ENCODE peak calls at places on chromosomes 12 and 14, in seven cellular contexts. A is WERI-Rb-1; K is heart left ventricle; T is AG04450; V is neural progenitor cell; I is HepG2; U is CD4-positive, alpha-beta T cell. Q is an unnamed sample. For H3K9me3, the result is how much of the 10 kb centered on the place peaks cover.

GRCh38 chr12:2998789-2999264 is 39.6 kb downstream of the TEAD4 start:
- DNase-seq in A (peak), K (peak), T (peak), V (peak), I (no peak), U (no peak), Q (peak)

GRCh38 chr12:53726946-53727309 is 324 bp downstream of the CALCOCO1 start:
- DNase-seq in A (no peak), K (no peak), T (no peak), V (peak), I (no peak), U (no peak), Q (peak)

GRCh38 chr12:13390381-13390856 is 193.9 kb downstream of the EMP1 start:
- DNase-seq in A (no peak), K (peak), T (no peak), V (no peak), I (no peak), U (no peak), Q (peak)

GRCh38 chr12:109461846-109462766 is 15.0 kb downstream of the KCTD10 start:
- DNase-seq in A (no peak), K (peak), T (peak), V (peak), I (peak), U (no peak), Q (peak)

GRCh38 chr12:18581232-18581962 is 156.4 kb downstream of the PLCZ1 start:
- DNase-seq in A (no peak), K (no peak), T (no peak), V (no peak), I (no peak), U (no peak), Q (no peak)

GRCh38 chr14:50688875-50689274 is 20.8 kb upstream of the SAV1 start:
- DNase-seq in A (no peak), K (no peak), T (no peak), V (no peak), I (peak), U (no peak), Q (no peak)

GRCh38 chr14:61860294-61860918 is 98.2 kb downstream of the SNAPC1 start:
- DNase-seq in A (peak), K (peak), T (no peak), V (peak), I (peak), U (peak), Q (no peak)

GRCh38 chr14:24381363-24382102 is 13.5 kb downstream of the NFATC4 start:
- DNase-seq in A (peak), K (no peak), T (no peak), V (no peak), I (no peak), U (no peak), Q (no peak)

GRCh38 chr14:36522347-36522971 is 2.4 kb upstream of the NKX2-1 start:
- DNase-seq in A (no peak), K (no peak), T (no peak), V (peak), I (no peak), U (no peak), Q (no peak)

GRCh38 chr12:1830981-1831930 is 10.9 kb downstream of the LRTM2 start:
- DNase-seq in A (no peak), K (peak), T (peak), V (peak), I (peak), U (no peak), Q (peak)

GRCh38 chr12:12088761-12089160 is 18.0 kb downstream of the BCL2L14 start:
- DNase-seq in A (no peak), K (no peak), T (no peak), V (no peak), I (no peak), U (no peak), Q (no peak)

GRCh38 chr12:131530427-131530826 is 180.5 kb upstream of the SFSWAP start:
- DNase-seq in A (no peak), K (no peak), T (no peak), V (no peak), I (no peak), U (no peak), Q (no peak)

GRCh38 chr12:7646178-7646475 is 19.6 kb downstream of the APOBEC1 start:
- DNase-seq in A (no peak), K (no peak), T (no peak), V (no peak), I (no peak), U (no peak), Q (no peak)

GRCh38 chr12:111482464-111482863 is 76.7 kb downstream of the SH2B3 start:
- DNase-seq in A (no peak), K (no peak), T (no peak), V (no peak), I (no peak), U (no peak), Q (no peak)

GRCh38 chr14:104973215-104974145 is 4.7 kb downstream of the AHNAK2 start:
- DNase-seq in A (peak), K (peak), T (peak), V (peak), I (no peak), U (no peak), Q (peak)

GRCh38 chr12:120820885-120821510 is 83.2 kb downstream of the SPPL3 start:
- DNase-seq in A (no peak), K (no peak), T (no peak), V (no peak), I (no peak), U (peak), Q (no peak)

GRCh38 chr12:47882796-47883546 is 21.8 kb downstream of the VDR start:
- DNase-seq in A (no peak), K (no peak), T (no peak), V (no peak), I (no peak), U (peak), Q (no peak)

GRCh38 chr12:23631991-23632390 is 317.5 kb downstream of the SOX5 start:
- DNase-seq in A (no peak), K (no peak), T (no peak), V (peak), I (no peak), U (no peak), Q (no peak)

GRCh38 chr12:128534906-128535305 is 267.9 kb downstream of the TMEM132C start:
- DNase-seq in A (no peak), K (no peak), T (no peak), V (no peak), I (no peak), U (no peak), Q (no peak)

GRCh38 chr12:109927622-109928021 is 27.5 kb downstream of the TCHP start:
- DNase-seq in A (peak), K (no peak), T (no peak), V (peak), I (peak), U (peak), Q (no peak)

DNA sequence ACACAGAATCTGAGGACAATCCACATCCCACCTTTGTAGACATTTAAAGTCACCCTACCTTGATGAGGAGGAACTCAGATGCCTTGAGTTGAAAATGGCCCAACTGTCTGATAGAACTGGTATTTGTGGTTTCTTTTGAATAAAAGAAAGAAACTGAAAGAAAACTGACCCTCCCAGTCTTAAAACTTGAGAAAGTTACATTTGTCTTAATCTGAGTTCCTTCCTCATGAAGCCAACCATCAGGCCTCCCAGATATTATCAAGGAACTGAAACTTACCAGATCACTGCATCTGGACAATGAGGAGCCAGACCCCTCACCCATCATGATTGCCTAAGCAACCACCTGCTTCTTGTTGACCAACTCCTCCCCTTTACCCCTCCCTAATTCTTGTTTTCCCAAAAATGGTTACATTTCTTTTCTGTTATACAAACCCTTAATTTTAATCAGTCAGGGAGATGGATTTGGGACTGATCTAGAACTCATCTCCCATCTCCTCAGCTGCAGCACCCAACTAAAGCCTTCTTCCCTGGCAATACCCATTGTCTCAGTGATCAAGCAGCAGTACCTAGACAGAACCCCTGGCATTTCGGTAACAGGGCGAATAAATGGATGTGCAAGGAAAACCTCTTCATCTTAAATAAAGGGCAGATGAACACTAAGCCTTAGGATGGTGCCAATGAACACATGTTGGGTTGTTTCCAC is 72.0 kb upstream of the RESF1 start:
- DNase-seq in A (no peak), K (no peak), T (no peak), V (no peak), I (no peak), U (no peak), Q (no peak)
- H3K9me3 ChIP-seq in A (under half), K (under half), T (under half), V (under half), I (under half), U (under half), Q (under half)

GRCh38 chr14:33432407-33433023 is 493.8 kb downstream of the NPAS3 start:
- DNase-seq in A (peak), K (no peak), T (no peak), V (peak), I (peak), U (no peak), Q (no peak)
- TF ChIP-seq CTCF in A (no peak), K (peak), T (peak), V (peak), I (peak), U (no peak), Q (no peak)

GRCh38 chr14:63890553-63890952 is 37.7 kb downstream of the SYNE2 start:
- DNase-seq in A (no peak), K (no peak), T (no peak), V (no peak), I (no peak), U (no peak), Q (no peak)
- H3K27ac ChIP-seq in A (no peak), K (no peak), T (no peak), V (peak), I (no peak), U (no peak), Q (no peak)

DNA sequence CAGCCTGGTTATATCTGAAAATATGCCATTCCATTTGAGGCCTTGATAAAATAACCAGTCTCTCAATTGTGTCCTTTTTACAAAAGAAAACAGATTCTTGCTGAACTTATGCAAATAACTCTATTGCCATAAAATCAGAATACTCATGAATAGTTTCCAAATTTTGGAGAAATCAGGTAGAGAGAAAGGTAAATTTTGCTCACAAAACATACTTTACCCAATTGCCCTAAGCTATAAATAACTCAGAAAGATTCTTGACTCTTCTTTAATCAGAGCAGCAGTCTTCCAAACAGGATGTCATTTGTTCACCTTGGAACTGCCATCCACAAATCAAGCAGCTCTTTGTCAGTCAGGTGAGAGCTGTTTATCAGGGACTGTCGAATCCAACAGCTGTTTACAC is 12.6 kb downstream of the ZNF26 start:
- DNase-seq in A (no peak), K (no peak), T (no peak), V (no peak), I (no peak), U (no peak), Q (no peak)
- H3K9me3 ChIP-seq in A (under half), K (half or more), T (half or more), V (under half), I (half or more), U (half or more), Q (under half)

GRCh38 chr14:22122227-22123187 is 448.9 kb upstream of the OR4E1 start:
- DNase-seq in A (no peak), K (no peak), T (no peak), V (peak), I (peak), U (no peak), Q (no peak)
- TF ChIP-seq CTCF in A (no peak), K (no peak), T (peak), V (peak), I (peak), U (no peak), Q (no peak)

GRCh38 chr12:40825156-40825555 is 132.9 kb downstream of the CNTN1 start:
- DNase-seq in A (no peak), K (no peak), T (no peak), V (no peak), I (no peak), U (no peak), Q (no peak)
- H3K27ac ChIP-seq in A (no peak), K (no peak), T (no peak), V (no peak), I (no peak), U (no peak), Q (no peak)

DNA sequence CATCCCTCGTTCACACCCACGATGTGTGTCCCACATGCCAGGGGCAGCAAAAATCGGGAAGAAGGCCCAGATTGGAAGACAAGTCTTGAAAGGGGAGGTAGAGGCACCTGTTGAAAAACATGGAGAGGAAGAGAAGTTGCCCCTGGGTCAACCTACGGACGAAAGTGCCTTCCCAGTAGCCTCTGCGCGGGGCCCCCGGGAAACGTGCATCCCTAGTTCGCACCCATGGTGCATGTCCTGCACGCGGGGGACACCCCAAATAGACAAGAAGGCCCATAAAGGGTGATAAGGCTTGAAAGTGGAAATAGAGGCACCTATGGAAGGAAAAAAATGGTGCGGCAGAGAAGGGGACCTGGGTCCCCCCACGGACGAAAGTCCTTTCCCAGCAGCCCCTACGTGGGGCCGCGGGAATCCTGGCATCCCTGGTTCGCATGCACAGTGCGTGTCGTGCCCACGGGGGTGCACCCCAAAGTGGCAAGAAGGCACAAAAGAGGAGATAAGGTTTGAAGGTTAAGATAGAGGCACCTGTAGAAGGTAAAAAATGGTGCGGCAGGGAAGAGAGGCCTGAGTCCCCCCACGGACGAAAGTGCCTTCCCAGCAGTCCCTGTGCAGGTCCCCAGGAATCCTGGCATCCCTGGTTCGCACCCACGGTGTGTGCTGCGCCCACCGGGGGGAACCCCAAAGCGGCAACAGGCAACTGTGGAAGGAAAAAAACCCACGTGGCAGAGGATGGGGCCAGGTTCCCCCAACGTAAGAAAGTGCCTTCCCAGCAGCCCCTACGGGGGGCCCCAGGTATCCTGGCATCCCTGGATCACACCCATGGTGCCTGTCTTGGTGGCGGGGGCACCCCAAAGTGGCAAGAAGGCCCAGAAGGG is 278.3 kb downstream of the ALG10 start:
- DNase-seq in A (no peak), K (no peak), T (no peak), V (no peak), I (no peak), U (no peak), Q (no peak)
- H3K9me3 ChIP-seq in A (under half), K (under half), T (half or more), V (under half), I (under half), U (under half), Q (under half)

GRCh38 chr14:69475194-69475818 is 9.2 kb upstream of the PLEKHD1 start:
- DNase-seq in A (no peak), K (no peak), T (no peak), V (peak), I (peak), U (no peak), Q (no peak)
- TF ChIP-seq CTCF in A (peak), K (no peak), T (peak), V (peak), I (peak), U (no peak), Q (peak)

GRCh38 chr12:132622437-132623071 is 4.0 kb downstream of the P2RX2 start:
- DNase-seq in A (no peak), K (peak), T (peak), V (no peak), I (no peak), U (no peak), Q (no peak)
- H3K27ac ChIP-seq in A (peak), K (no peak), T (peak), V (no peak), I (no peak), U (no peak), Q (no peak)

GRCh38 chr12:51295651-51296050 is 25.4 kb upstream of the SMAGP start:
- DNase-seq in A (no peak), K (no peak), T (no peak), V (no peak), I (no peak), U (no peak), Q (no peak)

DNA sequence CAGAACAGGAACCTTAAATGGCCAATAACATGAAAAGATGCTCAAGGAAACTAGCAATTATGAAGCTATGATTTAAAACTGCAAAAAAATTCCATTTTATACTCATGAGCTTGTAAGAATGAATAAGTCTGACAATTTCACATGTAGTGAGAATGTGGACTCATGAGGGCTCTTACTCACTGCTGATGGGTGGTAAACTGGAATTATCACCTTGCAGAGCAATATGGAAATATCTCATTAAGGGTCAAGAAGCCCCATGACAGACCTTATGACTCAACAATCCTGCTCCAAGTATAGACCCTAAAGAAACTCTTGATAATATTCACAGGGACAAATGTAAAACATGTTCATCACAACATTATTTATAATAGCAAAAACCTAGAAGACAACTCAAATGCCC is 23.5 kb upstream of the SMAGP start:
- DNase-seq in A (no peak), K (no peak), T (no peak), V (no peak), I (no peak), U (no peak), Q (no peak)
- H3K9me3 ChIP-seq in A (under half), K (under half), T (under half), V (under half), I (under half), U (under half), Q (under half)

Q was measured in heart right ventricle.